ENCODE peak calls at places on chromosomes 7 and 10, in ten cellular contexts. One of them, this sample, is unnamed.

GRCh38 chr10:25457552-25457951 is 282.8 kb downstream of the GPR158 start:
- DNase-seq in EH: no peak
- DNase-seq in progenitor cell of endocrine pancreas: no peak
- DNase-seq in activated CD4-positive, alpha-beta T cell treated with anti-CD3 and anti-CD28 coated beads for 48 hours: no peak
- DNase-seq in RWPE2: no peak
- DNase-seq in HuH-7.5: no peak
- DNase-seq in T-helper 1 cell: no peak
- DNase-seq in activated CD8-positive, alpha-beta memory T cell treated with anti-CD3 and anti-CD28 coated beads, Interleukin-2, amount 50 U/mL, for 4 hours: no peak
- DNase-seq in memory B cell: no peak
- DNase-seq in cerebellum: no peak
- DNase-seq in this sample: no peak

GRCh38 chr10:121984463-121984862 is 4.5 kb upstream of the TACC2 start:
- DNase-seq in EH: no peak
- DNase-seq in progenitor cell of endocrine pancreas: no peak
- DNase-seq in activated CD4-positive, alpha-beta T cell treated with anti-CD3 and anti-CD28 coated beads for 48 hours: no peak
- DNase-seq in RWPE2: no peak
- DNase-seq in HuH-7.5: no peak
- DNase-seq in T-helper 1 cell: no peak
- DNase-seq in activated CD8-positive, alpha-beta memory T cell treated with anti-CD3 and anti-CD28 coated beads, Interleukin-2, amount 50 U/mL, for 4 hours: no peak
- DNase-seq in memory B cell: no peak
- DNase-seq in cerebellum: no peak
- DNase-seq in this sample: no peak

GRCh38 chr10:124417846-124418725 is 637 bp downstream of the OAT start:
- DNase-seq in EH: peak
- DNase-seq in progenitor cell of endocrine pancreas: peak
- DNase-seq in activated CD4-positive, alpha-beta T cell treated with anti-CD3 and anti-CD28 coated beads for 48 hours: peak
- DNase-seq in RWPE2: peak
- DNase-seq in HuH-7.5: peak
- DNase-seq in T-helper 1 cell: peak
- DNase-seq in activated CD8-positive, alpha-beta memory T cell treated with anti-CD3 and anti-CD28 coated beads, Interleukin-2, amount 50 U/mL, for 4 hours: peak
- DNase-seq in memory B cell: peak
- DNase-seq in cerebellum: peak
- DNase-seq in this sample: peak

GRCh38 chr7:8214162-8214897 is 47.6 kb downstream of the ICA1 start:
- DNase-seq in EH: peak
- DNase-seq in progenitor cell of endocrine pancreas: no peak
- DNase-seq in activated CD4-positive, alpha-beta T cell treated with anti-CD3 and anti-CD28 coated beads for 48 hours: no peak
- DNase-seq in RWPE2: no peak
- DNase-seq in HuH-7.5: no peak
- DNase-seq in T-helper 1 cell: no peak
- DNase-seq in activated CD8-positive, alpha-beta memory T cell treated with anti-CD3 and anti-CD28 coated beads, Interleukin-2, amount 50 U/mL, for 4 hours: no peak
- DNase-seq in memory B cell: no peak
- DNase-seq in cerebellum: peak
- DNase-seq in this sample: peak

GRCh38 chr7:83161186-83161585 is 1.5 kb downstream of the PCLO start:
- DNase-seq in EH: no peak
- DNase-seq in progenitor cell of endocrine pancreas: no peak
- DNase-seq in activated CD4-positive, alpha-beta T cell treated with anti-CD3 and anti-CD28 coated beads for 48 hours: no peak
- DNase-seq in RWPE2: no peak
- DNase-seq in HuH-7.5: no peak
- DNase-seq in T-helper 1 cell: no peak
- DNase-seq in activated CD8-positive, alpha-beta memory T cell treated with anti-CD3 and anti-CD28 coated beads, Interleukin-2, amount 50 U/mL, for 4 hours: no peak
- DNase-seq in memory B cell: no peak
- DNase-seq in cerebellum: no peak
- DNase-seq in this sample: peak

GRCh38 chr7:25968205-25968993 is 183.6 kb upstream of the NFE2L3 start:
- DNase-seq in EH: no peak
- DNase-seq in progenitor cell of endocrine pancreas: no peak
- DNase-seq in activated CD4-positive, alpha-beta T cell treated with anti-CD3 and anti-CD28 coated beads for 48 hours: peak
- DNase-seq in RWPE2: no peak
- DNase-seq in HuH-7.5: no peak
- DNase-seq in T-helper 1 cell: no peak
- DNase-seq in activated CD8-positive, alpha-beta memory T cell treated with anti-CD3 and anti-CD28 coated beads, Interleukin-2, amount 50 U/mL, for 4 hours: no peak
- DNase-seq in memory B cell: peak
- DNase-seq in cerebellum: no peak
- DNase-seq in this sample: no peak

GRCh38 chr10:31871266-31871887 is 57.3 kb downstream of the ARHGAP12 start:
- DNase-seq in EH: no peak
- DNase-seq in progenitor cell of endocrine pancreas: no peak
- DNase-seq in activated CD4-positive, alpha-beta T cell treated with anti-CD3 and anti-CD28 coated beads for 48 hours: no peak
- DNase-seq in RWPE2: no peak
- DNase-seq in HuH-7.5: no peak
- DNase-seq in T-helper 1 cell: no peak
- DNase-seq in activated CD8-positive, alpha-beta memory T cell treated with anti-CD3 and anti-CD28 coated beads, Interleukin-2, amount 50 U/mL, for 4 hours: no peak
- DNase-seq in memory B cell: no peak
- DNase-seq in cerebellum: no peak
- DNase-seq in this sample: peak

GRCh38 chr7:119254741-119255140 is 1018.2 kb upstream of the KCND2 start:
- DNase-seq in EH: no peak
- DNase-seq in progenitor cell of endocrine pancreas: no peak
- DNase-seq in activated CD4-positive, alpha-beta T cell treated with anti-CD3 and anti-CD28 coated beads for 48 hours: no peak
- DNase-seq in RWPE2: no peak
- DNase-seq in HuH-7.5: no peak
- DNase-seq in T-helper 1 cell: no peak
- DNase-seq in activated CD8-positive, alpha-beta memory T cell treated with anti-CD3 and anti-CD28 coated beads, Interleukin-2, amount 50 U/mL, for 4 hours: no peak
- DNase-seq in memory B cell: no peak
- DNase-seq in cerebellum: no peak
- DNase-seq in this sample: peak

GRCh38 chr7:123637203-123637602 is 18.5 kb upstream of the LMOD2 start:
- DNase-seq in EH: no peak
- DNase-seq in progenitor cell of endocrine pancreas: no peak
- DNase-seq in activated CD4-positive, alpha-beta T cell treated with anti-CD3 and anti-CD28 coated beads for 48 hours: no peak
- DNase-seq in RWPE2: no peak
- DNase-seq in HuH-7.5: no peak
- DNase-seq in T-helper 1 cell: no peak
- DNase-seq in activated CD8-positive, alpha-beta memory T cell treated with anti-CD3 and anti-CD28 coated beads, Interleukin-2, amount 50 U/mL, for 4 hours: no peak
- DNase-seq in memory B cell: no peak
- DNase-seq in cerebellum: no peak
- DNase-seq in this sample: no peak

GRCh38 chr7:44796034-44796503 is 412 bp upstream of the PPIA start:
- DNase-seq in EH: peak
- DNase-seq in progenitor cell of endocrine pancreas: no peak
- DNase-seq in activated CD4-positive, alpha-beta T cell treated with anti-CD3 and anti-CD28 coated beads for 48 hours: no peak
- DNase-seq in RWPE2: no peak
- DNase-seq in HuH-7.5: peak
- DNase-seq in T-helper 1 cell: no peak
- DNase-seq in activated CD8-positive, alpha-beta memory T cell treated with anti-CD3 and anti-CD28 coated beads, Interleukin-2, amount 50 U/mL, for 4 hours: no peak
- DNase-seq in memory B cell: no peak
- DNase-seq in cerebellum: peak
- DNase-seq in this sample: peak

GRCh38 chr7:106952658-106953231 is 87.7 kb downstream of the PIK3CG start:
- DNase-seq in EH: peak
- DNase-seq in progenitor cell of endocrine pancreas: no peak
- DNase-seq in activated CD4-positive, alpha-beta T cell treated with anti-CD3 and anti-CD28 coated beads for 48 hours: no peak
- DNase-seq in RWPE2: no peak
- DNase-seq in HuH-7.5: no peak
- DNase-seq in T-helper 1 cell: no peak
- DNase-seq in activated CD8-positive, alpha-beta memory T cell treated with anti-CD3 and anti-CD28 coated beads, Interleukin-2, amount 50 U/mL, for 4 hours: no peak
- DNase-seq in memory B cell: no peak
- DNase-seq in cerebellum: no peak
- DNase-seq in this sample: peak

GRCh38 chr10:13074562-13075451 is 25.2 kb upstream of the OPTN start:
- DNase-seq in EH: peak
- DNase-seq in progenitor cell of endocrine pancreas: peak
- DNase-seq in activated CD4-positive, alpha-beta T cell treated with anti-CD3 and anti-CD28 coated beads for 48 hours: peak
- DNase-seq in RWPE2: no peak
- DNase-seq in HuH-7.5: peak
- DNase-seq in T-helper 1 cell: no peak
- DNase-seq in activated CD8-positive, alpha-beta memory T cell treated with anti-CD3 and anti-CD28 coated beads, Interleukin-2, amount 50 U/mL, for 4 hours: peak
- DNase-seq in memory B cell: peak
- DNase-seq in cerebellum: peak
- DNase-seq in this sample: peak

GRCh38 chr10:107430446-107430845 is 265.9 kb upstream of the SORCS1 start:
- DNase-seq in EH: no peak
- DNase-seq in progenitor cell of endocrine pancreas: no peak
- DNase-seq in activated CD4-positive, alpha-beta T cell treated with anti-CD3 and anti-CD28 coated beads for 48 hours: no peak
- DNase-seq in RWPE2: no peak
- DNase-seq in HuH-7.5: no peak
- DNase-seq in T-helper 1 cell: no peak
- DNase-seq in activated CD8-positive, alpha-beta memory T cell treated with anti-CD3 and anti-CD28 coated beads, Interleukin-2, amount 50 U/mL, for 4 hours: no peak
- DNase-seq in memory B cell: no peak
- DNase-seq in cerebellum: no peak
- DNase-seq in this sample: no peak

GRCh38 chr7:85054306-85054705 is 132.6 kb downstream of the SEMA3D start:
- DNase-seq in EH: no peak
- DNase-seq in progenitor cell of endocrine pancreas: no peak
- DNase-seq in activated CD4-positive, alpha-beta T cell treated with anti-CD3 and anti-CD28 coated beads for 48 hours: no peak
- DNase-seq in RWPE2: no peak
- DNase-seq in HuH-7.5: no peak
- DNase-seq in T-helper 1 cell: no peak
- DNase-seq in activated CD8-positive, alpha-beta memory T cell treated with anti-CD3 and anti-CD28 coated beads, Interleukin-2, amount 50 U/mL, for 4 hours: no peak
- DNase-seq in memory B cell: no peak
- DNase-seq in cerebellum: no peak
- DNase-seq in this sample: no peak

GRCh38 chr7:74656421-74656910 is 1.1 kb upstream of the GTF2I start:
- DNase-seq in EH: peak
- DNase-seq in progenitor cell of endocrine pancreas: no peak
- DNase-seq in activated CD4-positive, alpha-beta T cell treated with anti-CD3 and anti-CD28 coated beads for 48 hours: peak
- DNase-seq in RWPE2: no peak
- DNase-seq in HuH-7.5: peak
- DNase-seq in T-helper 1 cell: peak
- DNase-seq in activated CD8-positive, alpha-beta memory T cell treated with anti-CD3 and anti-CD28 coated beads, Interleukin-2, amount 50 U/mL, for 4 hours: peak
- DNase-seq in memory B cell: no peak
- DNase-seq in cerebellum: peak
- DNase-seq in this sample: peak

GRCh38 chr10:75611081-75611971 is 179.9 kb downstream of the LRMDA start:
- DNase-seq in EH: no peak
- DNase-seq in progenitor cell of endocrine pancreas: no peak
- DNase-seq in activated CD4-positive, alpha-beta T cell treated with anti-CD3 and anti-CD28 coated beads for 48 hours: no peak
- DNase-seq in RWPE2: no peak
- DNase-seq in HuH-7.5: no peak
- DNase-seq in T-helper 1 cell: no peak
- DNase-seq in activated CD8-positive, alpha-beta memory T cell treated with anti-CD3 and anti-CD28 coated beads, Interleukin-2, amount 50 U/mL, for 4 hours: no peak
- DNase-seq in memory B cell: no peak
- DNase-seq in cerebellum: no peak
- DNase-seq in this sample: no peak

GRCh38 chr7:45865594-45866410 is 7.1 kb downstream of the CCDC201 start:
- DNase-seq in EH: peak
- DNase-seq in progenitor cell of endocrine pancreas: no peak
- DNase-seq in activated CD4-positive, alpha-beta T cell treated with anti-CD3 and anti-CD28 coated beads for 48 hours: no peak
- DNase-seq in RWPE2: no peak
- DNase-seq in HuH-7.5: no peak
- DNase-seq in T-helper 1 cell: no peak
- DNase-seq in activated CD8-positive, alpha-beta memory T cell treated with anti-CD3 and anti-CD28 coated beads, Interleukin-2, amount 50 U/mL, for 4 hours: no peak
- DNase-seq in memory B cell: no peak
- DNase-seq in cerebellum: no peak
- DNase-seq in this sample: peak

GRCh38 chr10:23192741-23193434 is 776 bp downstream of the PTF1A start:
- DNase-seq in EH: no peak
- DNase-seq in progenitor cell of endocrine pancreas: peak
- DNase-seq in activated CD4-positive, alpha-beta T cell treated with anti-CD3 and anti-CD28 coated beads for 48 hours: no peak
- DNase-seq in RWPE2: no peak
- DNase-seq in HuH-7.5: no peak
- DNase-seq in T-helper 1 cell: no peak
- DNase-seq in activated CD8-positive, alpha-beta memory T cell treated with anti-CD3 and anti-CD28 coated beads, Interleukin-2, amount 50 U/mL, for 4 hours: no peak
- DNase-seq in memory B cell: no peak
- DNase-seq in cerebellum: no peak
- DNase-seq in this sample: no peak

GRCh38 chr7:131890191-131890590 is 333.8 kb upstream of the PODXL start:
- DNase-seq in EH: no peak
- DNase-seq in progenitor cell of endocrine pancreas: no peak
- DNase-seq in activated CD4-positive, alpha-beta T cell treated with anti-CD3 and anti-CD28 coated beads for 48 hours: no peak
- DNase-seq in RWPE2: no peak
- DNase-seq in HuH-7.5: no peak
- DNase-seq in T-helper 1 cell: no peak
- DNase-seq in activated CD8-positive, alpha-beta memory T cell treated with anti-CD3 and anti-CD28 coated beads, Interleukin-2, amount 50 U/mL, for 4 hours: no peak
- DNase-seq in memory B cell: no peak
- DNase-seq in cerebellum: no peak
- DNase-seq in this sample: no peak

GRCh38 chr10:11454958-11455566 is 156.4 kb downstream of the USP6NL start:
- DNase-seq in EH: no peak
- DNase-seq in progenitor cell of endocrine pancreas: no peak
- DNase-seq in activated CD4-positive, alpha-beta T cell treated with anti-CD3 and anti-CD28 coated beads for 48 hours: no peak
- DNase-seq in RWPE2: no peak
- DNase-seq in HuH-7.5: no peak
- DNase-seq in T-helper 1 cell: no peak
- DNase-seq in activated CD8-positive, alpha-beta memory T cell treated with anti-CD3 and anti-CD28 coated beads, Interleukin-2, amount 50 U/mL, for 4 hours: no peak
- DNase-seq in memory B cell: no peak
- DNase-seq in cerebellum: no peak
- DNase-seq in this sample: no peak

GRCh38 chr7:81327468-81327867 is 408.6 kb upstream of the SEMA3C start:
- DNase-seq in EH: no peak
- DNase-seq in progenitor cell of endocrine pancreas: no peak
- DNase-seq in activated CD4-positive, alpha-beta T cell treated with anti-CD3 and anti-CD28 coated beads for 48 hours: no peak
- DNase-seq in RWPE2: no peak
- DNase-seq in HuH-7.5: no peak
- DNase-seq in T-helper 1 cell: no peak
- DNase-seq in activated CD8-positive, alpha-beta memory T cell treated with anti-CD3 and anti-CD28 coated beads, Interleukin-2, amount 50 U/mL, for 4 hours: no peak
- DNase-seq in memory B cell: no peak
- DNase-seq in cerebellum: no peak
- DNase-seq in this sample: no peak

GRCh38 chr7:96034940-96035727 is 262.8 kb downstream of the DYNC1I1 start:
- DNase-seq in EH: no peak
- DNase-seq in progenitor cell of endocrine pancreas: no peak
- DNase-seq in activated CD4-positive, alpha-beta T cell treated with anti-CD3 and anti-CD28 coated beads for 48 hours: no peak
- DNase-seq in RWPE2: no peak
- DNase-seq in HuH-7.5: no peak
- DNase-seq in T-helper 1 cell: no peak
- DNase-seq in activated CD8-positive, alpha-beta memory T cell treated with anti-CD3 and anti-CD28 coated beads, Interleukin-2, amount 50 U/mL, for 4 hours: no peak
- DNase-seq in memory B cell: no peak
- DNase-seq in cerebellum: peak
- DNase-seq in this sample: no peak

GRCh38 chr7:372546-372938 is 82.6 kb downstream of the FOXL3 start:
- DNase-seq in EH: no peak
- DNase-seq in progenitor cell of endocrine pancreas: no peak
- DNase-seq in activated CD4-positive, alpha-beta T cell treated with anti-CD3 and anti-CD28 coated beads for 48 hours: no peak
- DNase-seq in RWPE2: peak
- DNase-seq in HuH-7.5: no peak
- DNase-seq in T-helper 1 cell: no peak
- DNase-seq in activated CD8-positive, alpha-beta memory T cell treated with anti-CD3 and anti-CD28 coated beads, Interleukin-2, amount 50 U/mL, for 4 hours: peak
- DNase-seq in memory B cell: no peak
- DNase-seq in cerebellum: no peak
- DNase-seq in this sample: no peak

GRCh38 chr7:154899893-154900292 is 103.0 kb downstream of the PAXIP1 start:
- DNase-seq in EH: no peak
- DNase-seq in progenitor cell of endocrine pancreas: no peak
- DNase-seq in activated CD4-positive, alpha-beta T cell treated with anti-CD3 and anti-CD28 coated beads for 48 hours: no peak
- DNase-seq in RWPE2: no peak
- DNase-seq in HuH-7.5: no peak
- DNase-seq in T-helper 1 cell: no peak
- DNase-seq in activated CD8-positive, alpha-beta memory T cell treated with anti-CD3 and anti-CD28 coated beads, Interleukin-2, amount 50 U/mL, for 4 hours: no peak
- DNase-seq in memory B cell: no peak
- DNase-seq in cerebellum: no peak
- DNase-seq in this sample: no peak

GRCh38 chr7:7959979-7960670 is 8.5 kb upstream of the GLCCI1 start:
- DNase-seq in EH: no peak
- DNase-seq in progenitor cell of endocrine pancreas: no peak
- DNase-seq in activated CD4-positive, alpha-beta T cell treated with anti-CD3 and anti-CD28 coated beads for 48 hours: no peak
- DNase-seq in RWPE2: no peak
- DNase-seq in HuH-7.5: no peak
- DNase-seq in T-helper 1 cell: no peak
- DNase-seq in activated CD8-positive, alpha-beta memory T cell treated with anti-CD3 and anti-CD28 coated beads, Interleukin-2, amount 50 U/mL, for 4 hours: no peak
- DNase-seq in memory B cell: no peak
- DNase-seq in cerebellum: no peak
- DNase-seq in this sample: no peak

GRCh38 chr7:46559194-46559576 is 638.1 kb upstream of the IGFBP3 start:
- DNase-seq in EH: peak
- DNase-seq in progenitor cell of endocrine pancreas: no peak
- DNase-seq in activated CD4-positive, alpha-beta T cell treated with anti-CD3 and anti-CD28 coated beads for 48 hours: no peak
- DNase-seq in RWPE2: no peak
- DNase-seq in HuH-7.5: no peak
- DNase-seq in T-helper 1 cell: no peak
- DNase-seq in activated CD8-positive, alpha-beta memory T cell treated with anti-CD3 and anti-CD28 coated beads, Interleukin-2, amount 50 U/mL, for 4 hours: no peak
- DNase-seq in memory B cell: no peak
- DNase-seq in cerebellum: no peak
- DNase-seq in this sample: peak

GRCh38 chr7:125465527-125465926 is 535.9 kb upstream of the POT1 start:
- DNase-seq in EH: no peak
- DNase-seq in progenitor cell of endocrine pancreas: no peak
- DNase-seq in activated CD4-positive, alpha-beta T cell treated with anti-CD3 and anti-CD28 coated beads for 48 hours: no peak
- DNase-seq in RWPE2: no peak
- DNase-seq in HuH-7.5: no peak
- DNase-seq in T-helper 1 cell: no peak
- DNase-seq in activated CD8-positive, alpha-beta memory T cell treated with anti-CD3 and anti-CD28 coated beads, Interleukin-2, amount 50 U/mL, for 4 hours: no peak
- DNase-seq in memory B cell: no peak
- DNase-seq in cerebellum: no peak
- DNase-seq in this sample: peak

GRCh38 chr7:158263110-158263963 is 324.3 kb downstream of the PTPRN2 start:
- DNase-seq in EH: no peak
- DNase-seq in progenitor cell of endocrine pancreas: no peak
- DNase-seq in activated CD4-positive, alpha-beta T cell treated with anti-CD3 and anti-CD28 coated beads for 48 hours: no peak
- DNase-seq in RWPE2: no peak
- DNase-seq in HuH-7.5: no peak
- DNase-seq in T-helper 1 cell: no peak
- DNase-seq in activated CD8-positive, alpha-beta memory T cell treated with anti-CD3 and anti-CD28 coated beads, Interleukin-2, amount 50 U/mL, for 4 hours: no peak
- DNase-seq in memory B cell: no peak
- DNase-seq in cerebellum: no peak
- DNase-seq in this sample: no peak

This sample was measured in mesenchymal stem cell.